ENCODE peak calls at places on chromosome 11, in eight cellular contexts. V is A549, L is A673, Z is spleen, H is OCI-LY7, A is PC-9, X is body of pancreas, D is H9. B is an unnamed sample.
A peak's percentile ranks its signal among the peaks of the same experiment; 100 is the strongest.

GRCh38 chr11:6925007-6925577 is 1.1 kb upstream of the ZNF215 start:
- DNase-seq in L (no peak), H (no peak), X (no peak), A (no peak), V (no peak), D (no peak), Z (no peak), B (no peak)

GRCh38 chr11:102924851-102925380 is 30.6 kb downstream of the MMP13 start:
- DNase-seq in X (no peak), A (peak; percentile 6), H (no peak), L (no peak), Z (no peak), D (no peak), V (no peak), B (no peak)

GRCh38 chr11:109432105-109432504 is 10.1 kb downstream of the C11orf87 start:
- DNase-seq in Z (no peak), X (no peak), H (no peak), D (no peak), A (no peak), V (no peak), L (no peak), B (no peak)

GRCh38 chr11:10303558-10304363 is 1.1 kb upstream of the ADM start:
- DNase-seq in D (peak; percentile 52), Z (peak; percentile 90), X (peak; percentile 26), L (peak; percentile 49), A (peak; percentile 68), V (peak; percentile 55), H (no peak), B (peak; percentile 52)

GRCh38 chr11:125241104-125241503 is 76.6 kb downstream of the PKNOX2 start:
- DNase-seq in D (no peak), A (no peak), L (no peak), Z (no peak), H (no peak), V (no peak), X (no peak), B (no peak)

GRCh38 chr11:50220651-50221050 is 188.0 kb downstream of the OR4C45 start:
- DNase-seq in A (no peak), X (no peak), D (no peak), L (no peak), V (no peak), H (no peak), Z (no peak), B (no peak)

GRCh38 chr11:45042560-45042959 is 91.9 kb upstream of the TP53I11 start:
- DNase-seq in H (no peak), Z (no peak), D (no peak), X (no peak), V (peak; percentile 35), L (no peak), A (no peak), B (no peak)

GRCh38 chr11:8066036-8066910 is 14.7 kb upstream of the TUB start:
- DNase-seq in X (no peak), Z (peak; percentile 72), L (no peak), H (no peak), D (no peak), V (no peak), A (no peak), B (no peak)

GRCh38 chr11:71245601-71246391 is 6.6 kb downstream of the SHANK2 start:
- DNase-seq in L (no peak), V (no peak), H (no peak), D (peak; percentile 69), X (peak; percentile 6), A (no peak), Z (peak; percentile 57), B (no peak)

GRCh38 chr11:68480193-68480592 is 19.6 kb downstream of the PPP6R3 start:
- DNase-seq in D (no peak), V (no peak), A (no peak), L (no peak), H (no peak), X (no peak), Z (no peak), B (no peak)

GRCh38 chr11:73242291-73243092 is 24.4 kb downstream of the P2RY2 start:
- DNase-seq in A (peak; percentile 79), Z (peak; percentile 94), X (peak; percentile 78), V (peak; percentile 90), H (peak; percentile 79), L (peak; percentile 82), D (peak; percentile 91), B (peak; percentile 53)
- H3K27ac ChIP-seq in A (no peak overlapping the region), Z (no peak overlapping the region), X (no peak overlapping the region), V (peak overlapping the region; percentile 69), H (no peak overlapping the region), L (no peak overlapping the region), D (no peak overlapping the region), B (no peak overlapping the region)

GRCh38 chr11:69643646-69644045 is 2.7 kb downstream of the CCND1 start:
- DNase-seq in D (no peak), H (no peak), L (no peak), Z (no peak), V (no peak), A (no peak), X (no peak), B (no peak)
- TF ChIP-seq CTCF in D (peak; percentile 18), H (no peak), L (no peak), Z (no peak), V (peak; percentile 47), A (peak; percentile 43), X (no peak), B (no peak)

DNA sequence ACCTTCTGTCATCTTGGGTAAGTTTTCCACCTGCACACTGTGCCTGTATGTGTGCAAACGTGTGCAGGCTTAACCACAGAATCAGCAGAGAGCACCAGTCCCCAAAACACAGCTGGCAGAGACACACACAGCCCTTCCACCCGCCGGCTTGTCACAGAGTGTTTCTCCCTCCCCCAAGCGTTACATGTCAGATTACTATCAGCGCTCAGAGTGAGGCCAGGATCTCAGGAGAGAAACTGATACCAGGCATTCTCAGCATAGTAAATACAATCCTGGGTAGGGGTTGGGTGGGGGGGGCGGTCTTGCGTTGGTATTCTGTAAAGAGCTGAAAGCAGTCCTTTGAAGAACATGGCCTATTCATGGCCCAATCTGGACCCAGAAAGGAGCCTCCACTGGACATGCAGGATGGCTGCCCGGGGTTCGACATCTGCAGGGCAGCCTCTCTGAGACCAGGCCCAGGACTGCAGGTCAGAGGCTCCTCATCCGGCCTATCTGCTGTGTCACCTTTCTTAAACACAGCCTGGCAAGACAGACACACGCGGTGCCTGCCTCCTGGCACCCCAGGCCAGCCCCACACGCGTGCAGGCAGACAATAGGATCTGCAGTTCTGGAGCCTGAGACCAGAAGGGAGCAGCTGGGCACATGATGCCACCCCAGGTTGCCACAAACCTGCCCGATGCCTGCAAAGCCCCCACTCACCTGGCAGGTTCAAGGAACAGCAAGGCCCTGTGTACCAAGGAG is 1.7 kb downstream of the OSBPL5 start:
- DNase-seq in L (no peak), X (no peak), H (no peak), Z (peak; percentile 75), V (no peak), D (no peak), A (no peak), B (no peak)
- H3K27ac ChIP-seq in L (no peak overlapping the region), X (no peak overlapping the region), H (no peak overlapping the region), Z (no peak overlapping the region), V (no peak overlapping the region), D (no peak overlapping the region), A (no peak overlapping the region), B (no peak overlapping the region)

DNA sequence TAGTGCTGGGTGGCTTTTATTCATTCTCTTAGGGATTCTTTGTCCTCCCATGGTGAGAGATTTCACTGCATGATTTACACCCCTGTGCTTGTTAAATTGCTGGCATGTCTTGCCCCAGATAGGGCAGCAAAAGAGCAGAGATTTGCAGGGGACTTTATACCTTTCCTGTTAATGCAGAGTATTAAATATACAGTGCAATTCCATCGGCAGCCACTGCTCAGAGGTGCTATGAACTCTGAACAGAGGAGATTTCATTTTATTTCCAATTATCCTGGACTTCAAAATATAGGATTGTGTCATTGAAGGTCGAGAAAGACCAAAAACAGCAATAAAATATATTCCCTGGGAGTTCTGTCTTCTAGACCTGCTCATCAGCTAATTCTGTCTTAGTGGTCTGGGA is 263.4 kb upstream of the NCAM1 start:
- DNase-seq in Z (no peak), X (no peak), H (no peak), A (no peak), L (no peak), D (no peak), V (no peak), B (no peak)
- TF ChIP-seq CTCF in Z (no peak), X (peak; percentile 19), H (peak; percentile 29), A (no peak), L (peak; percentile 21), D (peak; percentile 21), V (no peak), B (peak; percentile 14)

GRCh38 chr11:680476-680875 is 14.5 kb downstream of the DEAF1 start:
- DNase-seq in L (no peak), V (no peak), H (no peak), A (no peak), D (no peak), Z (peak; percentile 84), X (no peak), B (no peak)
- H3K27ac ChIP-seq in L (no peak overlapping the region), V (no peak overlapping the region), H (no peak overlapping the region), A (no peak overlapping the region), D (no peak overlapping the region), Z (no peak overlapping the region), X (no peak overlapping the region), B (no peak overlapping the region)

B was measured in brain microvascular endothelial cell.